ENCODE peak calls at places on chromosome 21, in seven cellular contexts. P, H, W, A, E, M and K are unnamed samples.
A peak's percentile ranks its signal among the peaks of the same experiment; 100 is the strongest.

GRCh38 chr21:16022121-16022520 is 292.3 kb downstream of the USP25 start:
- DNase-seq in A (no peak), P (no peak), H (no peak), M (no peak), W (no peak), E (no peak), K (no peak)

GRCh38 chr21:45302082-45303061 is 14.7 kb upstream of the POFUT2 start:
- DNase-seq in M (peak; percentile 79), W (no peak), P (no peak), A (peak; percentile 77), H (peak; percentile 92), E (peak; percentile 84), K (no peak)

GRCh38 chr21:14273736-14274538 is 58.0 kb downstream of the RBM11 start:
- DNase-seq in E (no peak), W (no peak), M (no peak), A (no peak), H (peak; percentile 26), P (peak; percentile 85), K (no peak)

GRCh38 chr21:31358148-31358547 is 14.1 kb upstream of the TIAM1 start:
- DNase-seq in H (no peak), M (no peak), E (no peak), A (no peak), P (no peak), W (no peak), K (no peak)

GRCh38 chr21:44985441-44986401 is 45.9 kb downstream of the SLX9 start:
- DNase-seq in M (peak; percentile 12), H (no peak), P (no peak), E (no peak), W (no peak), A (no peak), K (no peak)

GRCh38 chr21:45074818-45075605 is 632 bp downstream of the ADARB1 start:
- DNase-seq in M (no peak), P (no peak), W (peak; percentile 51), A (peak; percentile 33), H (no peak), E (peak; percentile 38), K (no peak)

GRCh38 chr21:33890187-33890586 is 25.4 kb downstream of the ATP5PO start:
- DNase-seq in H (no peak), P (no peak), E (no peak), M (no peak), W (no peak), A (no peak), K (no peak)

GRCh38 chr21:37793660-37794059 is 122.6 kb downstream of the KCNJ6 start:
- DNase-seq in W (peak; percentile 48), M (no peak), P (no peak), H (no peak), E (no peak), A (peak; percentile 62), K (no peak)

GRCh38 chr21:33968082-33968997 is 52.7 kb upstream of the ATP5PO start:
- DNase-seq in W (peak; percentile 94), E (peak; percentile 97), M (no peak), H (peak; percentile 21), A (peak; percentile 80), P (no peak), K (no peak)

GRCh38 chr21:43775795-43776430 is at the start of gene CSTB:
- DNase-seq in A (peak; percentile 62), M (peak; percentile 68), P (peak; percentile 91), E (peak; percentile 68), H (peak; percentile 84), W (peak; percentile 50), K (no peak)

GRCh38 chr21:25323356-25323949 is 283.8 kb downstream of the MRPL39 start:
- DNase-seq in H (no peak), M (no peak), E (peak; percentile 17), W (no peak), A (peak; percentile 79), P (no peak), K (no peak)

GRCh38 chr21:26528882-26529281 is 44.2 kb downstream of the CYYR1 start:
- DNase-seq in P (no peak), H (no peak), M (no peak), A (no peak), W (no peak), E (no peak), K (no peak)

GRCh38 chr21:45588861-45589491 is 46.7 kb upstream of the SLC19A1 start:
- DNase-seq in A (no peak), H (no peak), P (no peak), W (no peak), E (no peak), M (no peak), K (no peak)

GRCh38 chr21:34612056-34612455 is 2.9 kb downstream of the RCAN1 start:
- DNase-seq in E (no peak), P (no peak), H (no peak), M (no peak), A (no peak), W (no peak), K (no peak)

GRCh38 chr21:45286671-45287437 is 841 bp downstream of the POFUT2 start:
- DNase-seq in A (no peak), H (peak; percentile 3), E (peak; percentile 20), P (no peak), M (no peak), W (peak; percentile 19), K (no peak)

GRCh38 chr21:46159841-46160562 is 4.6 kb upstream of the FTCD start:
- DNase-seq in E (no peak), W (no peak), P (no peak), A (no peak), M (peak; percentile 13), H (no peak), K (no peak)

GRCh38 chr21:43810505-43811261 is 21.3 kb downstream of the RRP1 start:
- DNase-seq in P (peak; percentile 92), A (peak; percentile 71), W (peak; percentile 34), H (peak; percentile 88), E (peak; percentile 56), M (peak; percentile 72), K (no peak)

GRCh38 chr21:39185157-39185556 is 1.9 kb upstream of the PSMG1 start:
- DNase-seq in M (no peak), A (no peak), P (no peak), E (no peak), H (no peak), W (no peak), K (no peak)

GRCh38 chr21:39182016-39182415 is 1.2 kb downstream of the PSMG1 start:
- DNase-seq in P (no peak), H (no peak), W (no peak), E (peak; percentile 17), A (no peak), M (no peak), K (no peak)

GRCh38 chr21:39184050-39184980 is 1.1 kb upstream of the PSMG1 start:
- DNase-seq in W (no peak), H (no peak), M (no peak), E (no peak), P (no peak), A (peak; percentile 22), K (no peak)

GRCh38 chr21:39182484-39183271 is 573 bp downstream of the PSMG1 start:
- DNase-seq in M (peak; percentile 29), A (peak; percentile 37), E (peak; percentile 45), P (no peak), H (peak; percentile 23), W (no peak), K (no peak)

DNA sequence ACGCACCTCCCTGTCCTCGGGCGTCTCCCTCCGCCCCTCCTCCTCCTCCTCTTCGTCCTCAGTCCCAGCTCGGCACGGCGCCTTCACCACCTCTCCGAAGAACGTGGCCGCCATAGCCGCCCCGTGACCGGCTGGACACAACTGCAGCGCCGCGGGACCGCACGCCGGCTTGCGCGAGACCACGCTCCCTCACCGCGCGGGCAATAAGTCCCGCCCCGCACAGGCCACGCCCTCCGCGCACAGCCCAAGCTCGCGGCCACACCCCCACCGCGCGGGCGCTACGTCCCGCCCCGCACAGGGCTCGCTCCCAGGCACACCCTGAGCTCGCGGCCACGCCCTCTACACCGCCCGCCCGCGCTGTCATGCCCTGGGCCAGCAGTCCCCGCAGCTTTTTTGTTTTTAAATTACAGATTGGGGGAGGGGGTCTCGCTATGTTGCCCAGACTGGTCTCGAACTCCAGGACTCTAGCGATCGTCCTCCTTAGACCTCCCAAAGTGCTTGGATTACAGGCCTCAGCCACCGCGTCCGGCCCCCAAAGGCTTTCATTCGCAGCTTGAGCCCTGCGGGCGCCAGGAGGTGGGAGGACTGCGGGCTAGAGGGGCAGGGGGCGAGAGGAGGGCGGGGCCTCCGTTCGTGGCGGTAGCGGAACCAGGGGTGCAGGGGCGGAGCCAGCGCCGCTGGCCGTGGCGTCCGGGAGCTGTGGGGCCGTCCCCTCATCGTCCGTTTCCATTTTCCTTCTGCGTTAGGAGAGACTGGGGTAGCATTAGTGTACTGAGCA is at the start of gene PSMG1:
- DNase-seq in P (peak; percentile 95), W (peak; percentile 92), E (peak; percentile 96), M (peak; percentile 91), A (peak; percentile 94), H (peak; percentile 93), K (peak; percentile 78)
- H3K4me3 ChIP-seq in P (peak within 1 kb of the TSS; percentile 79), W (peak within 1 kb of the TSS; percentile 78), E (peak within 1 kb of the TSS; percentile 75), M (peak within 1 kb of the TSS; percentile 76), A (peak within 1 kb of the TSS; percentile 90), H (peak within 1 kb of the TSS; percentile 81), K (peak within 1 kb of the TSS; percentile 92)

GRCh38 chr21:18161841-18162240 is 82.8 kb upstream of the CHODL start:
- DNase-seq in P (no peak), M (no peak), H (no peak), A (no peak), W (no peak), E (no peak), K (no peak)
- TF ChIP-seq CTCF in P (no peak), M (no peak), H (no peak), A (no peak), W (no peak), E (no peak), K (no peak)

GRCh38 chr21:41926068-41926806 is 27.6 kb downstream of the C2CD2 start:
- DNase-seq in E (peak; percentile 84), H (no peak), A (peak; percentile 71), W (peak; percentile 65), P (no peak), M (no peak), K (peak; percentile 18)
- H3K4me3 ChIP-seq in E (peak overlapping the region; percentile 14), H (no peak overlapping the region), A (peak overlapping the region; percentile 43), W (peak overlapping the region; percentile 39), P (peak overlapping the region; percentile 14), M (peak overlapping the region; percentile 17), K (peak overlapping the region; percentile 51)

GRCh38 chr21:35751171-35751570 is 309.2 kb downstream of the SETD4 start:
- DNase-seq in M (no peak), A (no peak), H (no peak), W (no peak), P (no peak), E (no peak), K (no peak)

GRCh38 chr21:35748683-35749314 is 311.5 kb downstream of the SETD4 start:
- DNase-seq in W (no peak), P (no peak), H (no peak), M (no peak), E (no peak), A (no peak), K (no peak)

GRCh38 chr21:35753308-35753707 is 307.0 kb downstream of the SETD4 start:
- DNase-seq in H (no peak), M (no peak), W (no peak), E (no peak), A (no peak), P (no peak), K (no peak)

GRCh38 chr21:35754583-35754982 is 305.7 kb downstream of the SETD4 start:
- DNase-seq in P (no peak), M (no peak), A (no peak), H (no peak), W (no peak), E (no peak), K (no peak)

DNA sequence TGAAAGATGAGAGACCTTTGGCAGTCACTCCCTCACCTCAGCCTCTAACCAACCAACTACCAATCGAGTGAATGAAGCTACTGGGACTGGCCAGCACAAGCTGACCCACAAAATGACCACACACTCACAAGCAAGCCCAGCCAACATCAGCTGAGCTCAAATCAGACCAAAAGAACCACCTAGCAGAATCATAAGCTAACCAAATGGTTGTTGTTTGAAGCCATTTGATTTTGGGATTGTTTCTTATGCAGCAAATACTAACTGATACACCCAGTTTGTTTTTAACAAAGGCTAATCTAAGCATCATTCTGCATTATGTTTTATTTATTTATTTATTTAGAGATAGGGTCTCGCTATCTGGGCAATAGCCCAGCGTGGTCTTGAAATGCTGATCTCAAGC is 310.4 kb downstream of the SETD4 start:
- DNase-seq in M (no peak), P (no peak), H (no peak), E (no peak), A (no peak), W (no peak), K (no peak)
- TF ChIP-seq CTCF in M (no peak), P (no peak), H (no peak), E (no peak), A (no peak), W (no peak), K (no peak)